ENCODE peak calls at places on chromosomes 7 and 10, in seven cellular contexts. One of them, this sample, is unnamed.

GRCh38 chr7:100674441-100675407 is 1.2 kb downstream of the GNB2 start:
- DNase-seq in globus pallidus: no peak
- DNase-seq in NCI-H460: no peak
- DNase-seq in naive thymus-derived CD4-positive, alpha-beta T cell: peak
- DNase-seq in stimulated activated CD8-positive, alpha-beta memory T cell treated with anti-CD3 and anti-CD28 coated beads, Interleukin-15, amount 100 ng/mL, for 4 hours: no peak
- DNase-seq in progenitor cell of endocrine pancreas: no peak
- DNase-seq in HFFc6: no peak
- DNase-seq in this sample: no peak

GRCh38 chr7:211715-212058 is 19.3 kb downstream of the FAM20C start:
- DNase-seq in HFFc6: no peak
- DNase-seq in progenitor cell of endocrine pancreas: no peak
- DNase-seq in globus pallidus: no peak
- DNase-seq in NCI-H460: no peak
- DNase-seq in stimulated activated CD8-positive, alpha-beta memory T cell treated with anti-CD3 and anti-CD28 coated beads, Interleukin-15, amount 100 ng/mL, for 4 hours: no peak
- DNase-seq in naive thymus-derived CD4-positive, alpha-beta T cell: no peak
- DNase-seq in this sample: no peak

GRCh38 chr7:27678617-27679260 is 16.1 kb upstream of the HIBADH start:
- DNase-seq in stimulated activated CD8-positive, alpha-beta memory T cell treated with anti-CD3 and anti-CD28 coated beads, Interleukin-15, amount 100 ng/mL, for 4 hours: no peak
- DNase-seq in NCI-H460: no peak
- DNase-seq in progenitor cell of endocrine pancreas: no peak
- DNase-seq in globus pallidus: no peak
- DNase-seq in HFFc6: peak
- DNase-seq in naive thymus-derived CD4-positive, alpha-beta T cell: no peak
- DNase-seq in this sample: no peak

GRCh38 chr10:48470893-48471805 is 133.7 kb downstream of the ARHGAP22 start:
- DNase-seq in stimulated activated CD8-positive, alpha-beta memory T cell treated with anti-CD3 and anti-CD28 coated beads, Interleukin-15, amount 100 ng/mL, for 4 hours: no peak
- DNase-seq in globus pallidus: no peak
- DNase-seq in progenitor cell of endocrine pancreas: peak
- DNase-seq in HFFc6: peak
- DNase-seq in NCI-H460: no peak
- DNase-seq in naive thymus-derived CD4-positive, alpha-beta T cell: no peak
- DNase-seq in this sample: no peak

GRCh38 chr7:141158562-141158961 is 84.7 kb downstream of the TMEM178B start:
- DNase-seq in HFFc6: peak
- DNase-seq in progenitor cell of endocrine pancreas: no peak
- DNase-seq in globus pallidus: no peak
- DNase-seq in naive thymus-derived CD4-positive, alpha-beta T cell: no peak
- DNase-seq in stimulated activated CD8-positive, alpha-beta memory T cell treated with anti-CD3 and anti-CD28 coated beads, Interleukin-15, amount 100 ng/mL, for 4 hours: no peak
- DNase-seq in NCI-H460: peak
- DNase-seq in this sample: no peak

GRCh38 chr10:72353963-72354355 is 760 bp downstream of the DNAJB12 start:
- DNase-seq in HFFc6: peak
- DNase-seq in globus pallidus: no peak
- DNase-seq in progenitor cell of endocrine pancreas: no peak
- DNase-seq in naive thymus-derived CD4-positive, alpha-beta T cell: no peak
- DNase-seq in NCI-H460: no peak
- DNase-seq in stimulated activated CD8-positive, alpha-beta memory T cell treated with anti-CD3 and anti-CD28 coated beads, Interleukin-15, amount 100 ng/mL, for 4 hours: no peak
- DNase-seq in this sample: no peak

GRCh38 chr7:150377116-150377979 is 1.8 kb upstream of the ZNF775 start:
- DNase-seq in naive thymus-derived CD4-positive, alpha-beta T cell: no peak
- DNase-seq in globus pallidus: no peak
- DNase-seq in progenitor cell of endocrine pancreas: no peak
- DNase-seq in NCI-H460: no peak
- DNase-seq in HFFc6: no peak
- DNase-seq in stimulated activated CD8-positive, alpha-beta memory T cell treated with anti-CD3 and anti-CD28 coated beads, Interleukin-15, amount 100 ng/mL, for 4 hours: no peak
- DNase-seq in this sample: no peak

GRCh38 chr7:1985071-1985470 is 247.7 kb downstream of the MAD1L1 start:
- DNase-seq in NCI-H460: no peak
- DNase-seq in progenitor cell of endocrine pancreas: no peak
- DNase-seq in stimulated activated CD8-positive, alpha-beta memory T cell treated with anti-CD3 and anti-CD28 coated beads, Interleukin-15, amount 100 ng/mL, for 4 hours: no peak
- DNase-seq in globus pallidus: no peak
- DNase-seq in naive thymus-derived CD4-positive, alpha-beta T cell: no peak
- DNase-seq in HFFc6: no peak
- DNase-seq in this sample: no peak

GRCh38 chr10:22229756-22230330 is 12.0 kb upstream of the EBLN1 start:
- DNase-seq in progenitor cell of endocrine pancreas: no peak
- DNase-seq in naive thymus-derived CD4-positive, alpha-beta T cell: no peak
- DNase-seq in HFFc6: no peak
- DNase-seq in NCI-H460: no peak
- DNase-seq in globus pallidus: peak
- DNase-seq in stimulated activated CD8-positive, alpha-beta memory T cell treated with anti-CD3 and anti-CD28 coated beads, Interleukin-15, amount 100 ng/mL, for 4 hours: no peak
- DNase-seq in this sample: no peak

GRCh38 chr7:47471358-47471703 is 110.6 kb downstream of the TNS3 start:
- DNase-seq in progenitor cell of endocrine pancreas: no peak
- DNase-seq in HFFc6: no peak
- DNase-seq in stimulated activated CD8-positive, alpha-beta memory T cell treated with anti-CD3 and anti-CD28 coated beads, Interleukin-15, amount 100 ng/mL, for 4 hours: no peak
- DNase-seq in naive thymus-derived CD4-positive, alpha-beta T cell: no peak
- DNase-seq in NCI-H460: no peak
- DNase-seq in globus pallidus: no peak
- DNase-seq in this sample: no peak

GRCh38 chr7:111292026-111292430 is 201.1 kb downstream of the LRRN3 start:
- DNase-seq in NCI-H460: no peak
- DNase-seq in globus pallidus: no peak
- DNase-seq in naive thymus-derived CD4-positive, alpha-beta T cell: no peak
- DNase-seq in progenitor cell of endocrine pancreas: no peak
- DNase-seq in HFFc6: peak
- DNase-seq in stimulated activated CD8-positive, alpha-beta memory T cell treated with anti-CD3 and anti-CD28 coated beads, Interleukin-15, amount 100 ng/mL, for 4 hours: no peak
- DNase-seq in this sample: no peak